ENCODE peak calls at places on chromosomes 2 and 18, in six cellular contexts. Z is IMR-90, I is neuronal stem cell, E is mesenchymal stem cell, A is H1, J is trophoblast cell. W is an unnamed sample.

GRCh38 chr2:153235516-153235915 is 243.0 kb downstream of the RPRM start:
- DNase-seq in Z (no peak), I (no peak), E (no peak), A (no peak), J (no peak), W (no peak)

GRCh38 chr2:595831-596592 is 81.2 kb downstream of the TMEM18 start:
- DNase-seq in Z (no peak), I (no peak), E (no peak), A (no peak), J (no peak), W (no peak)

GRCh38 chr2:27545348-27546141 is 37.3 kb upstream of the ZNF512 start:
- DNase-seq in Z (peak; percentile 69), I (no peak), E (no peak), A (no peak), J (peak; percentile 72), W (no peak)

GRCh38 chr2:43417296-43417695 is 178.5 kb downstream of the THADA start:
- DNase-seq in Z (no peak), I (no peak), E (no peak), A (no peak), J (peak; percentile 93), W (no peak)

GRCh38 chr2:20438334-20439192 is 8.3 kb upstream of the RHOB start:
- DNase-seq in Z (peak; percentile 94), I (no peak), E (peak; percentile 96), A (no peak), J (peak; percentile 31), W (no peak)

GRCh38 chr2:60445684-60446184 is 107.7 kb downstream of the BCL11A start:
- DNase-seq in Z (peak; percentile 26), I (no peak), E (no peak), A (no peak), J (no peak), W (no peak)

GRCh38 chr2:49080681-49081080 is 73.6 kb downstream of the FSHR start:
- DNase-seq in Z (no peak), I (no peak), E (no peak), A (no peak), J (no peak), W (peak; percentile 53)

GRCh38 chr18:25896956-25897355 is 193.5 kb downstream of the SS18 start:
- DNase-seq in Z (no peak), I (no peak), E (no peak), A (no peak), J (no peak), W (no peak)

GRCh38 chr18:23143059-23143831 is 8.0 kb downstream of the CABLES1 start:
- DNase-seq in Z (no peak), I (no peak), E (peak; percentile 79), A (no peak), J (peak; percentile 33), W (no peak)

GRCh38 chr2:105904938-105905337 is 160.2 kb downstream of the NCK2 start:
- DNase-seq in Z (no peak), I (no peak), E (no peak), A (no peak), J (peak; percentile 30), W (no peak)

GRCh38 chr2:10329584-10329879 is 26.8 kb downstream of the HPCAL1 start:
- DNase-seq in Z (no peak), I (no peak), E (no peak), A (no peak), J (no peak), W (no peak)

GRCh38 chr18:58495634-58496033 is 133.3 kb downstream of the ALPK2 start:
- DNase-seq in Z (no peak), I (no peak), E (no peak), A (no peak), J (no peak), W (no peak)

GRCh38 chr2:85536479-85536878 is 2.5 kb upstream of the MAT2A start:
- DNase-seq in Z (peak; percentile 89), I (no peak), E (peak; percentile 78), A (no peak), J (no peak), W (no peak)

GRCh38 chr2:85537600-85538506 is 1.1 kb upstream of the MAT2A start:
- DNase-seq in Z (no peak), I (peak; percentile 51), E (peak; percentile 68), A (peak; percentile 69), J (peak; percentile 21), W (peak; percentile 65)

GRCh38 chr2:85531585-85531984 is 7.4 kb upstream of the MAT2A start:
- DNase-seq in Z (no peak), I (no peak), E (no peak), A (no peak), J (no peak), W (no peak)

GRCh38 chr2:85534875-85535274 is 4.1 kb upstream of the MAT2A start:
- DNase-seq in Z (no peak), I (no peak), E (no peak), A (no peak), J (no peak), W (no peak)

DNA sequence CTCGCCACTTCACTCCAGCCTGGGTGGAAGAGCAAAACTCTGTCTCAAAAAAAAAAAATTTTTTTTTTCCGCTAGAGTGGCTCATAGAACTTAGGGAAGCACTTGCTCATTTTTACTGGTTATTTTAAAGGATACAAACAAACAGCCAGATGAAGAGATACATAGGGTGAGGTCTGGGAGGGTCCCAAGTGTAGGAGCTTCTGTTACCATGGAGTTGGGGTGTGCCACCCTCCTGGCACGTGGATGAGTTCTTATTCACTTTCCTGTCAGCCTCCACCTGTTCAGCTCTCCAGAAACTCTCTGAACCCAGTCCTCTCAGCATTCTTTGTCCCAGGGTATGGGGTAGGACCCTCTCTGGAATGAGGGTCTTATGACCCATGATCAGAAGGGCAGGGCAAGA is 4.9 kb upstream of the MAT2A start:
- DNase-seq in Z (no peak), I (no peak), E (no peak), A (no peak), J (no peak), W (no peak)
- H4K91ac ChIP-seq in Z (no peak overlapping the region), I (no peak overlapping the region), E (no peak overlapping the region), A (no peak overlapping the region), J (no peak overlapping the region), W (no peak overlapping the region)

DNA sequence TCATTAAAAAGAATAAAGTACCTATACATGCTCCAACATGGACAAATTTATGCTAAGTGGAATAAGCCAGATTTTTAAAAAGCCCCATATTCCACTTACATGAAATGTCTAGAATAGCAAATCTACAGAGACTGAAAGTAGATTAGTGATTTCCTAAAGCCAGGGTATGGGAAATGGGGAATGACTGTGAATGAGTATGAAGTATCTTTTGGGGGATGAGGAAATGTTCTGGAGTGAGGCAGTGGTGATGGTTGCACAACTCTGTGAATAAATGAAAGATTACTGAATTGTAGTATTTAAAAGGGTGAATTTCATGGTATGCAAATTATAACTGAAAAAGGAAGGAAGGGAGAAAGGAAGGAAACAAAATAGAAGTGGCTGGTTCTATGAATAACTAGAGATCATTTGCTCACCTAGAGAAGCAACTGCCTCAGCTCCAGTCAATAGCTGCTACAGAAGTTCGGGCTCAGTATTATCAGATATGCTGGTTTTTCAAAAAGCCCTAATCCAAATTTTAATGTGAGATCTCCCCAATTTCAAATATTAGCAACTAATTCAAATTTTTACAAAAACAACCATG is 39.3 kb downstream of the MAP3K2 start:
- DNase-seq in Z (peak; percentile 24), I (no peak), E (peak; percentile 10), A (no peak), J (no peak), W (no peak)
- H4K91ac ChIP-seq in Z (no peak overlapping the region), I (no peak overlapping the region), E (no peak overlapping the region), A (no peak overlapping the region), J (no peak overlapping the region), W (no peak overlapping the region)

GRCh38 chr2:100629309-100629708 is 66.5 kb downstream of the PDCL3 start:
- DNase-seq in Z (no peak), I (no peak), E (no peak), A (no peak), J (no peak), W (no peak)
- H4K91ac ChIP-seq in Z (no peak overlapping the region), I (no peak overlapping the region), E (no peak overlapping the region), A (no peak overlapping the region), J (no peak overlapping the region), W (no peak overlapping the region)

GRCh38 chr2:117323341-117323740 is 491.1 kb upstream of the DDX18 start:
- DNase-seq in Z (no peak), I (no peak), E (no peak), A (no peak), J (no peak), W (no peak)
- H4K91ac ChIP-seq in Z (no peak overlapping the region), I (no peak overlapping the region), E (no peak overlapping the region), A (no peak overlapping the region), J (no peak overlapping the region), W (no peak overlapping the region)

GRCh38 chr2:100782376-100782878 is 37.5 kb upstream of the NPAS2 start:
- DNase-seq in Z (no peak), I (no peak), E (no peak), A (peak; percentile 49), J (no peak), W (no peak)
- H4K91ac ChIP-seq in Z (no peak overlapping the region), I (no peak overlapping the region), E (peak overlapping the region; percentile 40), A (peak overlapping the region; percentile 18), J (no peak overlapping the region), W (no peak overlapping the region)

GRCh38 chr18:50523165-50523564 is 36.7 kb upstream of the MAPK4 start:
- DNase-seq in Z (no peak), I (no peak), E (no peak), A (no peak), J (no peak), W (no peak)

GRCh38 chr18:50527636-50528307 is 32.1 kb upstream of the MAPK4 start:
- DNase-seq in Z (no peak), I (no peak), E (no peak), A (no peak), J (no peak), W (no peak)

GRCh38 chr18:50528806-50529205 is 31.1 kb upstream of the MAPK4 start:
- DNase-seq in Z (no peak), I (no peak), E (no peak), A (no peak), J (peak; percentile 89), W (no peak)
- H4K91ac ChIP-seq in Z (no peak overlapping the region), I (no peak overlapping the region), E (no peak overlapping the region), A (no peak overlapping the region), J (peak overlapping the region; percentile 79), W (no peak overlapping the region)

DNA sequence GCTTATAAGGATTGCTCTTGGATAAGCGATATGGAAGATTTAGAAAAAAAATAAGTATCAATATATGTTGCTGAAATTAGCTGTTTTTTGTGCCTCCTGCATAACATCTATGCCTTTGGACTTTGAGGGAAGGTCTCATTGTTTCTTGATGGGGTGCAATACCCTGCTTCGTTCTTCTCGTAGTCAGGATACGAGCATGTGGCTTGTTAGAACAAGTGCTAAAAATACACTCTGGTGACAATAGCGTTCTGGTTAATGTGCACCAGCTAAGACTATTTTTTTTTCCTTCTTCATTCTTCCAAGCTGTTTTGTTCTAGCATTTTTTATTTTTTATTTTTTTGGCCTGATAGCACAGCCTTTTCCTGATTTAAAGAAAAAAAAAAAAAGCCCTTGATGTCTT is 97.5 kb downstream of the ZNF407 start:
- DNase-seq in Z (no peak), I (no peak), E (no peak), A (no peak), J (no peak), W (no peak)
- H4K91ac ChIP-seq in Z (no peak overlapping the region), I (no peak overlapping the region), E (no peak overlapping the region), A (no peak overlapping the region), J (no peak overlapping the region), W (no peak overlapping the region)

GRCh38 chr2:42230891-42231290 is 61.7 kb downstream of the EML4 start:
- DNase-seq in Z (peak; percentile 9), I (no peak), E (no peak), A (no peak), J (no peak), W (no peak)
- H4K91ac ChIP-seq in Z (no peak overlapping the region), I (no peak overlapping the region), E (no peak overlapping the region), A (no peak overlapping the region), J (no peak overlapping the region), W (no peak overlapping the region)

GRCh38 chr18:3658529-3658928 is 208.6 kb downstream of the TGIF1 start:
- DNase-seq in Z (no peak), I (no peak), E (no peak), A (no peak), J (no peak), W (no peak)
- H4K91ac ChIP-seq in Z (no peak overlapping the region), I (no peak overlapping the region), E (no peak overlapping the region), A (no peak overlapping the region), J (no peak overlapping the region), W (no peak overlapping the region)

W was measured in H9.